ENCODE peak calls at places on chromosomes 4 and X, in four cellular contexts. U is GM12878, W is HepG2, D is H1. F is an unnamed sample.
A peak's percentile ranks its signal among the peaks of the same experiment; 100 is the strongest.

GRCh38 chr4:105714071-105714521 is 5.5 kb downstream of the GSTCD start:
- DNase-seq in D (no peak), W (no peak), U (no peak), F (no peak)

GRCh38 chrX:134622056-134622812 is 36.0 kb downstream of the PLAC1 start:
- DNase-seq in D (no peak), W (no peak), U (peak; percentile 35), F (peak; percentile 62)

GRCh38 chrX:116009348-116009747 is 161.2 kb upstream of the AGTR2 start:
- DNase-seq in W (no peak), U (no peak), D (no peak), F (no peak)

GRCh38 chr4:164136181-164136616 is 617.7 kb upstream of the SMIM31 start:
- DNase-seq in U (no peak), W (no peak), D (no peak), F (no peak)

GRCh38 chr4:152220201-152220666 is 315.7 kb downstream of the FBXW7 start:
- DNase-seq in D (no peak), W (no peak), U (no peak), F (no peak)

GRCh38 chr4:102497986-102498385 is 3.2 kb upstream of the NFKB1 start:
- DNase-seq in W (no peak), D (no peak), U (no peak), F (no peak)

GRCh38 chr4:6221296-6221850 is 21.0 kb upstream of the JAKMIP1 start:
- DNase-seq in W (no peak), U (no peak), D (peak; percentile 57), F (no peak)

GRCh38 chr4:11106769-11107168 is 321.9 kb downstream of the HS3ST1 start:
- DNase-seq in D (no peak), U (no peak), W (no peak), F (no peak)

GRCh38 chrX:80807606-80808159 is 2.0 kb downstream of the BRWD3 start:
- DNase-seq in W (no peak), U (no peak), D (no peak), F (no peak)

GRCh38 chr4:44425614-44426208 is 22.9 kb downstream of the KCTD8 start:
- DNase-seq in W (no peak), U (no peak), D (no peak), F (no peak)

GRCh38 chrX:111071542-111072277 is 24.3 kb upstream of the PAK3 start:
- DNase-seq in D (no peak), U (no peak), W (no peak), F (no peak)

GRCh38 chrX:139600105-139600504 is 69.6 kb downstream of the F9 start:
- DNase-seq in U (no peak), D (no peak), W (no peak), F (no peak)

GRCh38 chr4:8850830-8851188 is 20.8 kb downstream of the HMX1 start:
- DNase-seq in U (no peak), D (peak; percentile 39), W (no peak), F (no peak)

GRCh38 chrX:41377624-41378023 is 43.7 kb downstream of the DDX3X start:
- DNase-seq in U (no peak), D (no peak), W (no peak), F (no peak)

GRCh38 chr4:78332974-78333373 is 218.6 kb upstream of the ANXA3 start:
- DNase-seq in W (no peak), D (no peak), U (no peak), F (no peak)

GRCh38 chr4:128635141-128635911 is 174.2 kb upstream of the JADE1 start:
- DNase-seq in U (no peak), W (peak; percentile 15), D (peak; percentile 42), F (no peak)

GRCh38 chr4:149749769-149750168 is 65.9 kb downstream of the IQCM start:
- DNase-seq in U (no peak), D (no peak), W (no peak), F (no peak)

GRCh38 chrX:19699151-19699550 is 183.8 kb upstream of the MAP3K15 start:
- DNase-seq in D (no peak), W (no peak), U (no peak), F (no peak)

GRCh38 chr4:7701866-7702649 is 237.6 kb downstream of the AFAP1 start:
- DNase-seq in U (no peak), D (no peak), W (no peak), F (no peak)

GRCh38 chrX:131792789-131793462 is 230.2 kb upstream of the STK26 start:
- DNase-seq in D (no peak), W (no peak), U (peak; percentile 90), F (no peak)

GRCh38 chr4:100076753-100077152 is 113.5 kb downstream of the DDIT4L start:
- DNase-seq in U (no peak), W (no peak), D (no peak), F (no peak)

GRCh38 chrX:136588060-136588459 is 56.0 kb downstream of the VGLL1 start:
- DNase-seq in W (no peak), U (peak; percentile 32), D (no peak), F (no peak)

GRCh38 chr4:140071806-140072205 is 82.2 kb downstream of the MAML3 start:
- DNase-seq in D (no peak), W (no peak), U (peak; percentile 35), F (no peak)

GRCh38 chr4:78644744-78645330 is 93.3 kb downstream of the ANXA3 start:
- DNase-seq in W (peak; percentile 51), U (no peak), D (no peak), F (no peak)

GRCh38 chr4:7333801-7334421 is 100.8 kb downstream of the PSAPL1 start:
- DNase-seq in U (no peak), W (no peak), D (no peak), F (no peak)

GRCh38 chr4:23890369-23891063 is 669 bp upstream of the PPARGC1A start:
- DNase-seq in W (no peak), D (no peak), U (no peak), F (no peak)

GRCh38 chr4:101527186-101527585 is 179.9 kb upstream of the PPP3CA start:
- DNase-seq in W (no peak), D (no peak), U (peak; percentile 45), F (no peak)

GRCh38 chrX:71989768-71990167 is 79.1 kb downstream of the NHSL2 start:
- DNase-seq in W (no peak), D (no peak), U (no peak), F (no peak)

GRCh38 chr4:139556735-139557505 is 901 bp upstream of the SETD7 start:
- DNase-seq in D (peak; percentile 74), U (no peak), W (no peak), F (no peak)

GRCh38 chr4:142475663-142476062 is 370.4 kb downstream of the INPP4B start:
- DNase-seq in W (no peak), U (no peak), D (no peak), F (no peak)

GRCh38 chr4:142480244-142480643 is 365.9 kb downstream of the INPP4B start:
- DNase-seq in D (no peak), U (no peak), W (no peak), F (no peak)

GRCh38 chr4:142473218-142473959 is 372.7 kb downstream of the INPP4B start:
- DNase-seq in D (no peak), W (no peak), U (no peak), F (no peak)

GRCh38 chr4:142473960-142474338 is 372.2 kb downstream of the INPP4B start:
- DNase-seq in U (no peak), D (no peak), W (no peak), F (no peak)

GRCh38 chr4:142474398-142475087 is 371.6 kb downstream of the INPP4B start:
- DNase-seq in W (no peak), U (no peak), D (no peak), F (no peak)
- TF ChIP-seq YY1 in W (no peak), U (no peak), D (no peak), F (no peak)

GRCh38 chrX:12080265-12080664 is 58.0 kb upstream of the FRMPD4 start:
- DNase-seq in U (no peak), W (peak; percentile 2), D (no peak), F (peak; percentile 48)
- TF ChIP-seq ZNF274 in U (no peak), W (no peak), D (no peak), F (no peak)

GRCh38 chr4:176478076-176478475 is 158.3 kb downstream of the SPCS3 start:
- DNase-seq in W (no peak), U (no peak), D (no peak), F (no peak)
- TF ChIP-seq SUZ12 in W (no peak), U (no peak), D (no peak), F (no peak)

DNA sequence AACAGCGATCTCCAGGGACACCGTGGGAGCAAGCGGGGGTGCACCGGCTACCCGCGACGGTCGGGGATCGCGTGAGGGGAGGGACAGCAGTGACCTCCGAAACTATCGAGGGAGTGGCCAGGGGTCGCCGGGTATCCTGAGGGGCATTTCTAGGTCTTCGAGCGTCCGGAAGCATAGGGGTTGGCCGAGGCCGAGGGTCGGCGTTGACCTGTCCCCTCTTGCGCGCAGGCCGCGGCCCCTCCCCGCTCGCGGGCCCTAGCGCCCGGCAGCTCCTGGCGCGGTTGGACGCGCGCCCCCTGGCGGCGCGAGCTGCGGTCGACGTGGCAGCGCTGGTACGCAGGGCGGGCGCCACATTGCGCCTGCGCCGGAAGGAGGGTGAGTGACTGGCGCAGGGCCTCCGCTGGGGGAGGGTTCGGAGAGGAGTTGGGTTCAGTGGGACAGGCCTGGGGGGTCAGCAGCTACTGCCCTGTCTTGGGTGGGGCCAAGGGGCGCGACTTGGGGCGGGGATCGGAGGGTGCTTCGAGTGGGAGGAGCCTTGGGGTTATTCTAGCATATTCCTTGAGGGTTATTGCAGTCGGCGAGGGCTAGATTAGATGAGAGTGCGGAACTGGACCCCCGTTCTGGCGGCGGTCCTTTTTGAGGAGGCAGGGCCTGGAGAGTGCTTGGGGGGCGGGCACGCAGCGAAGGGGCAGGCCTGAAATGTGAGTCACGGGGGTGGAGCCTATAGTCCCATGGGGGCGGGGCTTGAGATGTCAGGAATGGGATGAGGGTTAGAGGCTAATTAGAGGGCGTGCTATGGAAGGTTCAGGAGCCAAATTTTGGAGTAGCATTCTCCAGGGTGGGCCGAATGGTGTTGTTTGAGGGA is 1.2 kb downstream of the MAGIX start:
- DNase-seq in D (peak; percentile 85), W (peak; percentile 53), U (peak; percentile 42), F (peak; percentile 85)
- TF ChIP-seq YY1 in D (no peak), W (peak; percentile 65), U (peak; percentile 55), F (no peak)

GRCh38 chr4:76624271-76624681 is 189.2 kb downstream of the SHROOM3 start:
- DNase-seq in D (no peak), U (no peak), W (no peak), F (peak; percentile 63)
- TF ChIP-seq ZNF274 in D (no peak), U (no peak), W (no peak), F (no peak)

F was measured in NT2/D1.